ENCODE peak calls at places on chromosome 16, in seven cellular contexts. One of them, this sample, is unnamed.

GRCh38 chr16:16861546-16861945 is 482.6 kb downstream of the NPIPA7 start:
- DNase-seq in nephron progenitor cell: peak
- DNase-seq in mucosa of gallbladder: peak
- DNase-seq in AG10803: peak
- DNase-seq in choroid plexus epithelial cell: peak
- DNase-seq in NCI-H510A treated with DMSO at 0.1 percent for 48 hours: peak
- DNase-seq in stimulated activated CD4-positive, alpha-beta T cell treated with anti-CD3 and anti-CD28 coated beads, Interleukin-15, amount 100 ng/mL, for 1 hour: peak
- DNase-seq in this sample: peak

GRCh38 chr16:6122401-6122800 is 1024.8 kb upstream of the EEF2KMT start:
- DNase-seq in AG10803: no peak
- DNase-seq in NCI-H510A treated with DMSO at 0.1 percent for 48 hours: no peak
- DNase-seq in choroid plexus epithelial cell: no peak
- DNase-seq in nephron progenitor cell: no peak
- DNase-seq in stimulated activated CD4-positive, alpha-beta T cell treated with anti-CD3 and anti-CD28 coated beads, Interleukin-15, amount 100 ng/mL, for 1 hour: no peak
- DNase-seq in mucosa of gallbladder: no peak
- DNase-seq in this sample: no peak

GRCh38 chr16:24541534-24541933 is 2.2 kb downstream of the RBBP6 start:
- DNase-seq in stimulated activated CD4-positive, alpha-beta T cell treated with anti-CD3 and anti-CD28 coated beads, Interleukin-15, amount 100 ng/mL, for 1 hour: no peak
- DNase-seq in NCI-H510A treated with DMSO at 0.1 percent for 48 hours: no peak
- DNase-seq in choroid plexus epithelial cell: no peak
- DNase-seq in AG10803: no peak
- DNase-seq in nephron progenitor cell: no peak
- DNase-seq in mucosa of gallbladder: no peak
- DNase-seq in this sample: no peak

GRCh38 chr16:12907670-12908233 is 6.4 kb downstream of the SHISA9 start:
- DNase-seq in AG10803: no peak
- DNase-seq in mucosa of gallbladder: no peak
- DNase-seq in choroid plexus epithelial cell: no peak
- DNase-seq in nephron progenitor cell: no peak
- DNase-seq in stimulated activated CD4-positive, alpha-beta T cell treated with anti-CD3 and anti-CD28 coated beads, Interleukin-15, amount 100 ng/mL, for 1 hour: no peak
- DNase-seq in NCI-H510A treated with DMSO at 0.1 percent for 48 hours: no peak
- DNase-seq in this sample: peak

GRCh38 chr16:4945560-4946502 is 8.9 kb upstream of the PPL start:
- DNase-seq in nephron progenitor cell: no peak
- DNase-seq in choroid plexus epithelial cell: no peak
- DNase-seq in NCI-H510A treated with DMSO at 0.1 percent for 48 hours: no peak
- DNase-seq in stimulated activated CD4-positive, alpha-beta T cell treated with anti-CD3 and anti-CD28 coated beads, Interleukin-15, amount 100 ng/mL, for 1 hour: no peak
- DNase-seq in AG10803: peak
- DNase-seq in mucosa of gallbladder: no peak
- DNase-seq in this sample: peak

GRCh38 chr16:15484662-15485061 is 50.3 kb downstream of the BMERB1 start:
- DNase-seq in AG10803: peak
- DNase-seq in mucosa of gallbladder: no peak
- DNase-seq in NCI-H510A treated with DMSO at 0.1 percent for 48 hours: no peak
- DNase-seq in choroid plexus epithelial cell: peak
- DNase-seq in stimulated activated CD4-positive, alpha-beta T cell treated with anti-CD3 and anti-CD28 coated beads, Interleukin-15, amount 100 ng/mL, for 1 hour: no peak
- DNase-seq in nephron progenitor cell: no peak
- DNase-seq in this sample: no peak

GRCh38 chr16:13238182-13238581 is 336.8 kb downstream of the SHISA9 start:
- DNase-seq in nephron progenitor cell: no peak
- DNase-seq in choroid plexus epithelial cell: no peak
- DNase-seq in mucosa of gallbladder: no peak
- DNase-seq in stimulated activated CD4-positive, alpha-beta T cell treated with anti-CD3 and anti-CD28 coated beads, Interleukin-15, amount 100 ng/mL, for 1 hour: no peak
- DNase-seq in AG10803: no peak
- DNase-seq in NCI-H510A treated with DMSO at 0.1 percent for 48 hours: no peak
- DNase-seq in this sample: no peak

GRCh38 chr16:89564476-89565255 is 4.2 kb downstream of the RPL13 start:
- DNase-seq in mucosa of gallbladder: no peak
- DNase-seq in nephron progenitor cell: no peak
- DNase-seq in choroid plexus epithelial cell: no peak
- DNase-seq in AG10803: no peak
- DNase-seq in NCI-H510A treated with DMSO at 0.1 percent for 48 hours: no peak
- DNase-seq in stimulated activated CD4-positive, alpha-beta T cell treated with anti-CD3 and anti-CD28 coated beads, Interleukin-15, amount 100 ng/mL, for 1 hour: peak
- DNase-seq in this sample: no peak

GRCh38 chr16:68356249-68356918 is 45.6 kb downstream of the PRMT7 start:
- DNase-seq in choroid plexus epithelial cell: peak
- DNase-seq in stimulated activated CD4-positive, alpha-beta T cell treated with anti-CD3 and anti-CD28 coated beads, Interleukin-15, amount 100 ng/mL, for 1 hour: peak
- DNase-seq in AG10803: no peak
- DNase-seq in NCI-H510A treated with DMSO at 0.1 percent for 48 hours: no peak
- DNase-seq in nephron progenitor cell: no peak
- DNase-seq in mucosa of gallbladder: peak
- DNase-seq in this sample: no peak

GRCh38 chr16:22330326-22330725 is 33.1 kb downstream of the POLR3E start:
- DNase-seq in NCI-H510A treated with DMSO at 0.1 percent for 48 hours: no peak
- DNase-seq in choroid plexus epithelial cell: no peak
- DNase-seq in stimulated activated CD4-positive, alpha-beta T cell treated with anti-CD3 and anti-CD28 coated beads, Interleukin-15, amount 100 ng/mL, for 1 hour: no peak
- DNase-seq in nephron progenitor cell: no peak
- DNase-seq in mucosa of gallbladder: no peak
- DNase-seq in AG10803: no peak
- DNase-seq in this sample: no peak

GRCh38 chr16:11603331-11603750 is 16.6 kb upstream of the LITAF start:
- DNase-seq in mucosa of gallbladder: no peak
- DNase-seq in nephron progenitor cell: no peak
- DNase-seq in AG10803: no peak
- DNase-seq in stimulated activated CD4-positive, alpha-beta T cell treated with anti-CD3 and anti-CD28 coated beads, Interleukin-15, amount 100 ng/mL, for 1 hour: no peak
- DNase-seq in choroid plexus epithelial cell: peak
- DNase-seq in NCI-H510A treated with DMSO at 0.1 percent for 48 hours: no peak
- DNase-seq in this sample: peak

GRCh38 chr16:82855471-82855870 is 228.7 kb downstream of the CDH13 start:
- DNase-seq in NCI-H510A treated with DMSO at 0.1 percent for 48 hours: no peak
- DNase-seq in stimulated activated CD4-positive, alpha-beta T cell treated with anti-CD3 and anti-CD28 coated beads, Interleukin-15, amount 100 ng/mL, for 1 hour: no peak
- DNase-seq in mucosa of gallbladder: no peak
- DNase-seq in nephron progenitor cell: no peak
- DNase-seq in choroid plexus epithelial cell: no peak
- DNase-seq in AG10803: peak
- DNase-seq in this sample: no peak

GRCh38 chr16:138049-138417 is 440 bp downstream of the NPRL3 start:
- DNase-seq in mucosa of gallbladder: no peak
- DNase-seq in choroid plexus epithelial cell: peak
- DNase-seq in nephron progenitor cell: peak
- DNase-seq in stimulated activated CD4-positive, alpha-beta T cell treated with anti-CD3 and anti-CD28 coated beads, Interleukin-15, amount 100 ng/mL, for 1 hour: peak
- DNase-seq in AG10803: peak
- DNase-seq in NCI-H510A treated with DMSO at 0.1 percent for 48 hours: no peak
- DNase-seq in this sample: peak

GRCh38 chr16:30725465-30725792 is 22.8 kb upstream of the PHKG2 start:
- DNase-seq in mucosa of gallbladder: no peak
- DNase-seq in choroid plexus epithelial cell: no peak
- DNase-seq in AG10803: no peak
- DNase-seq in stimulated activated CD4-positive, alpha-beta T cell treated with anti-CD3 and anti-CD28 coated beads, Interleukin-15, amount 100 ng/mL, for 1 hour: no peak
- DNase-seq in nephron progenitor cell: no peak
- DNase-seq in NCI-H510A treated with DMSO at 0.1 percent for 48 hours: no peak
- DNase-seq in this sample: no peak

GRCh38 chr16:87437911-87438610 is 45.9 kb downstream of the MAP1LC3B start:
- DNase-seq in nephron progenitor cell: no peak
- DNase-seq in stimulated activated CD4-positive, alpha-beta T cell treated with anti-CD3 and anti-CD28 coated beads, Interleukin-15, amount 100 ng/mL, for 1 hour: no peak
- DNase-seq in choroid plexus epithelial cell: no peak
- DNase-seq in NCI-H510A treated with DMSO at 0.1 percent for 48 hours: no peak
- DNase-seq in AG10803: no peak
- DNase-seq in mucosa of gallbladder: no peak
- DNase-seq in this sample: no peak

GRCh38 chr16:88727871-88728270 is 21.6 kb downstream of the CTU2 start:
- DNase-seq in AG10803: no peak
- DNase-seq in nephron progenitor cell: no peak
- DNase-seq in stimulated activated CD4-positive, alpha-beta T cell treated with anti-CD3 and anti-CD28 coated beads, Interleukin-15, amount 100 ng/mL, for 1 hour: no peak
- DNase-seq in choroid plexus epithelial cell: peak
- DNase-seq in NCI-H510A treated with DMSO at 0.1 percent for 48 hours: peak
- DNase-seq in mucosa of gallbladder: no peak
- DNase-seq in this sample: peak

GRCh38 chr16:57531635-57532220 is 4.6 kb downstream of the CCDC102A start:
- DNase-seq in choroid plexus epithelial cell: no peak
- DNase-seq in mucosa of gallbladder: no peak
- DNase-seq in nephron progenitor cell: no peak
- DNase-seq in AG10803: no peak
- DNase-seq in stimulated activated CD4-positive, alpha-beta T cell treated with anti-CD3 and anti-CD28 coated beads, Interleukin-15, amount 100 ng/mL, for 1 hour: no peak
- DNase-seq in NCI-H510A treated with DMSO at 0.1 percent for 48 hours: no peak
- DNase-seq in this sample: no peak

GRCh38 chr16:82625066-82625968 is 1.5 kb upstream of the CDH13 start:
- DNase-seq in nephron progenitor cell: no peak
- DNase-seq in stimulated activated CD4-positive, alpha-beta T cell treated with anti-CD3 and anti-CD28 coated beads, Interleukin-15, amount 100 ng/mL, for 1 hour: no peak
- DNase-seq in AG10803: no peak
- DNase-seq in choroid plexus epithelial cell: no peak
- DNase-seq in NCI-H510A treated with DMSO at 0.1 percent for 48 hours: no peak
- DNase-seq in mucosa of gallbladder: no peak
- DNase-seq in this sample: peak

GRCh38 chr16:48082516-48082915 is 73.3 kb downstream of the ABCC12 start:
- DNase-seq in nephron progenitor cell: no peak
- DNase-seq in AG10803: peak
- DNase-seq in NCI-H510A treated with DMSO at 0.1 percent for 48 hours: no peak
- DNase-seq in stimulated activated CD4-positive, alpha-beta T cell treated with anti-CD3 and anti-CD28 coated beads, Interleukin-15, amount 100 ng/mL, for 1 hour: no peak
- DNase-seq in mucosa of gallbladder: no peak
- DNase-seq in choroid plexus epithelial cell: peak
- DNase-seq in this sample: no peak

GRCh38 chr16:70663524-70664324 is 17.4 kb downstream of the IL34 start:
- DNase-seq in nephron progenitor cell: no peak
- DNase-seq in mucosa of gallbladder: no peak
- DNase-seq in stimulated activated CD4-positive, alpha-beta T cell treated with anti-CD3 and anti-CD28 coated beads, Interleukin-15, amount 100 ng/mL, for 1 hour: no peak
- DNase-seq in AG10803: no peak
- DNase-seq in choroid plexus epithelial cell: no peak
- DNase-seq in NCI-H510A treated with DMSO at 0.1 percent for 48 hours: no peak
- DNase-seq in this sample: no peak

GRCh38 chr16:10564591-10564990 is 15.8 kb downstream of the EMP2 start:
- DNase-seq in choroid plexus epithelial cell: no peak
- DNase-seq in NCI-H510A treated with DMSO at 0.1 percent for 48 hours: no peak
- DNase-seq in AG10803: no peak
- DNase-seq in mucosa of gallbladder: no peak
- DNase-seq in nephron progenitor cell: no peak
- DNase-seq in stimulated activated CD4-positive, alpha-beta T cell treated with anti-CD3 and anti-CD28 coated beads, Interleukin-15, amount 100 ng/mL, for 1 hour: no peak
- DNase-seq in this sample: no peak

GRCh38 chr16:26987631-26988030 is 79.1 kb upstream of the C16orf82 start:
- DNase-seq in stimulated activated CD4-positive, alpha-beta T cell treated with anti-CD3 and anti-CD28 coated beads, Interleukin-15, amount 100 ng/mL, for 1 hour: no peak
- DNase-seq in nephron progenitor cell: no peak
- DNase-seq in choroid plexus epithelial cell: peak
- DNase-seq in AG10803: peak
- DNase-seq in mucosa of gallbladder: no peak
- DNase-seq in NCI-H510A treated with DMSO at 0.1 percent for 48 hours: no peak
- DNase-seq in this sample: no peak

GRCh38 chr16:1154887-1155331 is 2.0 kb downstream of the CACNA1H start:
- DNase-seq in nephron progenitor cell: no peak
- DNase-seq in NCI-H510A treated with DMSO at 0.1 percent for 48 hours: no peak
- DNase-seq in AG10803: no peak
- DNase-seq in choroid plexus epithelial cell: no peak
- DNase-seq in stimulated activated CD4-positive, alpha-beta T cell treated with anti-CD3 and anti-CD28 coated beads, Interleukin-15, amount 100 ng/mL, for 1 hour: no peak
- DNase-seq in mucosa of gallbladder: no peak
- DNase-seq in this sample: peak

GRCh38 chr16:1787322-1788094 is 4.7 kb downstream of the NUBP2 start:
- DNase-seq in nephron progenitor cell: peak
- DNase-seq in NCI-H510A treated with DMSO at 0.1 percent for 48 hours: no peak
- DNase-seq in AG10803: no peak
- DNase-seq in choroid plexus epithelial cell: no peak
- DNase-seq in stimulated activated CD4-positive, alpha-beta T cell treated with anti-CD3 and anti-CD28 coated beads, Interleukin-15, amount 100 ng/mL, for 1 hour: no peak
- DNase-seq in mucosa of gallbladder: no peak
- DNase-seq in this sample: no peak

GRCh38 chr16:17404903-17405691 is 65.7 kb downstream of the XYLT1 start:
- DNase-seq in AG10803: peak
- DNase-seq in stimulated activated CD4-positive, alpha-beta T cell treated with anti-CD3 and anti-CD28 coated beads, Interleukin-15, amount 100 ng/mL, for 1 hour: no peak
- DNase-seq in NCI-H510A treated with DMSO at 0.1 percent for 48 hours: peak
- DNase-seq in nephron progenitor cell: no peak
- DNase-seq in choroid plexus epithelial cell: peak
- DNase-seq in mucosa of gallbladder: peak
- DNase-seq in this sample: no peak

GRCh38 chr16:47574091-47575054 is 113.2 kb downstream of the PHKB start:
- DNase-seq in mucosa of gallbladder: no peak
- DNase-seq in stimulated activated CD4-positive, alpha-beta T cell treated with anti-CD3 and anti-CD28 coated beads, Interleukin-15, amount 100 ng/mL, for 1 hour: no peak
- DNase-seq in AG10803: peak
- DNase-seq in NCI-H510A treated with DMSO at 0.1 percent for 48 hours: no peak
- DNase-seq in nephron progenitor cell: no peak
- DNase-seq in choroid plexus epithelial cell: peak
- DNase-seq in this sample: peak

GRCh38 chr16:734981-735881 is 5.6 kb downstream of the CIAO3 start:
- DNase-seq in choroid plexus epithelial cell: no peak
- DNase-seq in mucosa of gallbladder: no peak
- DNase-seq in nephron progenitor cell: no peak
- DNase-seq in NCI-H510A treated with DMSO at 0.1 percent for 48 hours: no peak
- DNase-seq in AG10803: no peak
- DNase-seq in stimulated activated CD4-positive, alpha-beta T cell treated with anti-CD3 and anti-CD28 coated beads, Interleukin-15, amount 100 ng/mL, for 1 hour: no peak
- DNase-seq in this sample: no peak

GRCh38 chr16:351804-352520 is 561 bp downstream of the AXIN1 start:
- DNase-seq in AG10803: no peak
- DNase-seq in NCI-H510A treated with DMSO at 0.1 percent for 48 hours: no peak
- DNase-seq in stimulated activated CD4-positive, alpha-beta T cell treated with anti-CD3 and anti-CD28 coated beads, Interleukin-15, amount 100 ng/mL, for 1 hour: peak
- DNase-seq in mucosa of gallbladder: no peak
- DNase-seq in nephron progenitor cell: peak
- DNase-seq in choroid plexus epithelial cell: no peak
- DNase-seq in this sample: peak

GRCh38 chr16:84683691-84684591 is 15.9 kb upstream of the USP10 start:
- DNase-seq in AG10803: no peak
- DNase-seq in nephron progenitor cell: no peak
- DNase-seq in choroid plexus epithelial cell: no peak
- DNase-seq in stimulated activated CD4-positive, alpha-beta T cell treated with anti-CD3 and anti-CD28 coated beads, Interleukin-15, amount 100 ng/mL, for 1 hour: no peak
- DNase-seq in mucosa of gallbladder: no peak
- DNase-seq in NCI-H510A treated with DMSO at 0.1 percent for 48 hours: no peak
- DNase-seq in this sample: no peak

GRCh38 chr16:49755291-49755611 is 100.7 kb downstream of the ZNF423 start:
- DNase-seq in nephron progenitor cell: no peak
- DNase-seq in choroid plexus epithelial cell: peak
- DNase-seq in NCI-H510A treated with DMSO at 0.1 percent for 48 hours: no peak
- DNase-seq in AG10803: peak
- DNase-seq in mucosa of gallbladder: peak
- DNase-seq in stimulated activated CD4-positive, alpha-beta T cell treated with anti-CD3 and anti-CD28 coated beads, Interleukin-15, amount 100 ng/mL, for 1 hour: no peak
- DNase-seq in this sample: peak

GRCh38 chr16:60166111-60166510 is 1432.0 kb upstream of the GOT2 start:
- DNase-seq in mucosa of gallbladder: no peak
- DNase-seq in choroid plexus epithelial cell: no peak
- DNase-seq in NCI-H510A treated with DMSO at 0.1 percent for 48 hours: no peak
- DNase-seq in AG10803: no peak
- DNase-seq in stimulated activated CD4-positive, alpha-beta T cell treated with anti-CD3 and anti-CD28 coated beads, Interleukin-15, amount 100 ng/mL, for 1 hour: no peak
- DNase-seq in nephron progenitor cell: no peak
- DNase-seq in this sample: no peak

GRCh38 chr16:81251871-81252270 is 13.4 kb downstream of the BCO1 start:
- DNase-seq in NCI-H510A treated with DMSO at 0.1 percent for 48 hours: no peak
- DNase-seq in choroid plexus epithelial cell: peak
- DNase-seq in AG10803: peak
- DNase-seq in nephron progenitor cell: no peak
- DNase-seq in stimulated activated CD4-positive, alpha-beta T cell treated with anti-CD3 and anti-CD28 coated beads, Interleukin-15, amount 100 ng/mL, for 1 hour: no peak
- DNase-seq in mucosa of gallbladder: peak
- DNase-seq in this sample: no peak

GRCh38 chr16:57008440-57008839 is 19.1 kb downstream of the NLRC5 start:
- DNase-seq in mucosa of gallbladder: no peak
- DNase-seq in AG10803: no peak
- DNase-seq in NCI-H510A treated with DMSO at 0.1 percent for 48 hours: no peak
- DNase-seq in choroid plexus epithelial cell: no peak
- DNase-seq in nephron progenitor cell: no peak
- DNase-seq in stimulated activated CD4-positive, alpha-beta T cell treated with anti-CD3 and anti-CD28 coated beads, Interleukin-15, amount 100 ng/mL, for 1 hour: no peak
- DNase-seq in this sample: no peak

GRCh38 chr16:49440156-49441065 is 66.8 kb downstream of the C16orf78 start:
- DNase-seq in mucosa of gallbladder: no peak
- DNase-seq in stimulated activated CD4-positive, alpha-beta T cell treated with anti-CD3 and anti-CD28 coated beads, Interleukin-15, amount 100 ng/mL, for 1 hour: no peak
- DNase-seq in choroid plexus epithelial cell: no peak
- DNase-seq in nephron progenitor cell: no peak
- DNase-seq in AG10803: no peak
- DNase-seq in NCI-H510A treated with DMSO at 0.1 percent for 48 hours: no peak
- DNase-seq in this sample: peak

GRCh38 chr16:85536411-85537330 is 76.5 kb upstream of the GSE1 start:
- DNase-seq in choroid plexus epithelial cell: no peak
- DNase-seq in NCI-H510A treated with DMSO at 0.1 percent for 48 hours: no peak
- DNase-seq in stimulated activated CD4-positive, alpha-beta T cell treated with anti-CD3 and anti-CD28 coated beads, Interleukin-15, amount 100 ng/mL, for 1 hour: no peak
- DNase-seq in AG10803: no peak
- DNase-seq in mucosa of gallbladder: no peak
- DNase-seq in nephron progenitor cell: no peak
- DNase-seq in this sample: no peak

GRCh38 chr16:28182183-28182582 is 29.6 kb downstream of the XPO6 start:
- DNase-seq in stimulated activated CD4-positive, alpha-beta T cell treated with anti-CD3 and anti-CD28 coated beads, Interleukin-15, amount 100 ng/mL, for 1 hour: no peak
- DNase-seq in choroid plexus epithelial cell: peak
- DNase-seq in NCI-H510A treated with DMSO at 0.1 percent for 48 hours: no peak
- DNase-seq in AG10803: peak
- DNase-seq in mucosa of gallbladder: no peak
- DNase-seq in nephron progenitor cell: no peak
- DNase-seq in this sample: no peak

GRCh38 chr16:48075398-48075797 is 80.4 kb downstream of the ABCC12 start:
- DNase-seq in choroid plexus epithelial cell: no peak
- DNase-seq in nephron progenitor cell: no peak
- DNase-seq in AG10803: peak
- DNase-seq in mucosa of gallbladder: no peak
- DNase-seq in NCI-H510A treated with DMSO at 0.1 percent for 48 hours: no peak
- DNase-seq in stimulated activated CD4-positive, alpha-beta T cell treated with anti-CD3 and anti-CD28 coated beads, Interleukin-15, amount 100 ng/mL, for 1 hour: no peak
- DNase-seq in this sample: no peak

This sample was measured in NCI-H69.